ENCODE peak calls at places on chromosome 12, in ten cellular contexts. B, F, R, Q, Z, C, A, I, D and U are unnamed samples.

GRCh38 chr12:132277961-132278360 is 51.4 kb downstream of the GALNT9 start:
- DNase-seq in Z (no peak), D (no peak), C (no peak), A (no peak), R (no peak), F (no peak), I (no peak), B (no peak), Q (no peak), U (no peak)

GRCh38 chr12:108214486-108214885 is 85.4 kb downstream of the WSCD2 start:
- DNase-seq in D (peak; percentile 27), A (peak; percentile 16), Z (no peak), Q (peak; percentile 91), I (peak; percentile 7), F (no peak), R (no peak), C (peak; percentile 46), B (no peak), U (peak; percentile 72)

GRCh38 chr12:11687538-11687937 is 38.1 kb downstream of the ETV6 start:
- DNase-seq in Q (no peak), C (no peak), B (no peak), A (no peak), I (peak; percentile 59), R (no peak), Z (no peak), D (peak; percentile 17), F (no peak), U (no peak)

GRCh38 chr12:115147916-115148315 is 463.9 kb upstream of the TBX3 start:
- DNase-seq in D (no peak), Q (no peak), C (no peak), R (no peak), Z (no peak), A (no peak), F (no peak), I (no peak), B (no peak), U (no peak)

GRCh38 chr12:851343-851742 is 98.2 kb downstream of the RAD52 start:
- DNase-seq in Q (no peak), F (no peak), B (no peak), D (peak; percentile 62), A (peak; percentile 62), C (no peak), Z (no peak), R (no peak), I (peak; percentile 47), U (no peak)

GRCh38 chr12:108850854-108851573 is 6.4 kb downstream of the SSH1 start:
- DNase-seq in C (no peak), Q (no peak), I (peak; percentile 85), Z (no peak), D (peak; percentile 62), R (peak; percentile 76), F (peak; percentile 72), B (peak; percentile 57), A (peak; percentile 85), U (no peak)

GRCh38 chr12:121534495-121535148 is 46.2 kb downstream of the KDM2B start:
- DNase-seq in D (no peak), Z (no peak), R (no peak), B (no peak), F (no peak), I (no peak), A (no peak), C (peak; percentile 24), Q (no peak), U (no peak)

GRCh38 chr12:99549651-99550050 is 97.9 kb upstream of the GARIN6 start:
- DNase-seq in D (no peak), A (no peak), Q (no peak), I (no peak), B (no peak), F (no peak), R (no peak), C (no peak), Z (no peak), U (no peak)

GRCh38 chr12:50442178-50442908 is 41.7 kb downstream of the LARP4 start:
- DNase-seq in F (no peak), B (no peak), Q (no peak), C (no peak), I (no peak), A (no peak), R (no peak), Z (no peak), D (no peak), U (no peak)

GRCh38 chr12:2813573-2814185 is 1.2 kb downstream of the ITFG2 start:
- DNase-seq in R (peak; percentile 73), C (peak; percentile 37), Q (peak; percentile 56), F (no peak), Z (peak; percentile 42), I (peak; percentile 75), B (peak; percentile 44), A (peak; percentile 73), D (peak; percentile 84), U (no peak)

GRCh38 chr12:10196210-10196609 is 16.5 kb upstream of the GABARAPL1 start:
- DNase-seq in B (no peak), Z (no peak), C (no peak), Q (no peak), D (no peak), A (no peak), I (no peak), F (no peak), R (no peak), U (no peak)

GRCh38 chr12:43029971-43030370 is 440.4 kb upstream of the PRICKLE1 start:
- DNase-seq in A (no peak), I (peak; percentile 42), C (no peak), R (no peak), Z (no peak), Q (no peak), B (no peak), F (no peak), D (peak; percentile 13), U (no peak)

GRCh38 chr12:4780624-4781023 is 60.4 kb downstream of the GALNT8 start:
- DNase-seq in D (no peak), Z (no peak), B (peak; percentile 76), C (no peak), Q (no peak), R (no peak), A (no peak), I (no peak), F (no peak), U (no peak)

GRCh38 chr12:66717049-66717448 is 38.2 kb upstream of the GRIP1 start:
- DNase-seq in Z (no peak), B (no peak), F (no peak), D (no peak), Q (no peak), R (no peak), A (no peak), C (no peak), I (no peak), U (no peak)
- TF ChIP-seq CTCF in Z (no peak), B (no peak), F (no peak), D (no peak), Q (no peak), R (no peak), A (no peak), C (no peak), I (no peak), U (no peak)

GRCh38 chr12:49279706-49280159 is 14.9 kb downstream of the TUBA1C start:
- DNase-seq in B (no peak), F (no peak), D (no peak), A (no peak), Z (peak; percentile 46), Q (no peak), I (no peak), R (no peak), C (no peak), U (no peak)

GRCh38 chr12:49284672-49285071 is 10.3 kb upstream of the PRPH start:
- DNase-seq in F (no peak), R (no peak), Q (no peak), Z (no peak), I (no peak), D (no peak), A (no peak), B (no peak), C (no peak), U (no peak)

GRCh38 chr12:49287876-49288275 is 7.1 kb upstream of the PRPH start:
- DNase-seq in C (no peak), B (no peak), Z (no peak), F (no peak), I (no peak), D (no peak), Q (no peak), R (no peak), A (no peak), U (no peak)

GRCh38 chr12:49282302-49282701 is 12.6 kb upstream of the PRPH start:
- DNase-seq in Q (no peak), F (no peak), A (no peak), Z (no peak), I (no peak), R (no peak), B (no peak), D (no peak), C (no peak), U (no peak)

GRCh38 chr12:49283541-49284429 is 11.2 kb upstream of the PRPH start:
- DNase-seq in Q (no peak), R (peak; percentile 45), Z (no peak), I (no peak), D (no peak), A (no peak), B (no peak), F (no peak), C (no peak), U (no peak)
- TF ChIP-seq CTCF in Q (no peak), R (peak; percentile 73), Z (no peak), I (no peak), D (no peak), A (peak; percentile 25), B (no peak), F (no peak), C (no peak), U (no peak)

GRCh38 chr12:106032141-106032925 is 106.4 kb downstream of the NUAK1 start:
- DNase-seq in A (peak; percentile 19), B (no peak), D (no peak), C (no peak), Q (no peak), F (no peak), Z (no peak), R (no peak), I (no peak), U (no peak)
- TF ChIP-seq CTCF in A (no peak), B (no peak), D (peak; percentile 13), C (no peak), Q (no peak), F (peak; percentile 12), Z (no peak), R (no peak), I (no peak), U (no peak)

DNA sequence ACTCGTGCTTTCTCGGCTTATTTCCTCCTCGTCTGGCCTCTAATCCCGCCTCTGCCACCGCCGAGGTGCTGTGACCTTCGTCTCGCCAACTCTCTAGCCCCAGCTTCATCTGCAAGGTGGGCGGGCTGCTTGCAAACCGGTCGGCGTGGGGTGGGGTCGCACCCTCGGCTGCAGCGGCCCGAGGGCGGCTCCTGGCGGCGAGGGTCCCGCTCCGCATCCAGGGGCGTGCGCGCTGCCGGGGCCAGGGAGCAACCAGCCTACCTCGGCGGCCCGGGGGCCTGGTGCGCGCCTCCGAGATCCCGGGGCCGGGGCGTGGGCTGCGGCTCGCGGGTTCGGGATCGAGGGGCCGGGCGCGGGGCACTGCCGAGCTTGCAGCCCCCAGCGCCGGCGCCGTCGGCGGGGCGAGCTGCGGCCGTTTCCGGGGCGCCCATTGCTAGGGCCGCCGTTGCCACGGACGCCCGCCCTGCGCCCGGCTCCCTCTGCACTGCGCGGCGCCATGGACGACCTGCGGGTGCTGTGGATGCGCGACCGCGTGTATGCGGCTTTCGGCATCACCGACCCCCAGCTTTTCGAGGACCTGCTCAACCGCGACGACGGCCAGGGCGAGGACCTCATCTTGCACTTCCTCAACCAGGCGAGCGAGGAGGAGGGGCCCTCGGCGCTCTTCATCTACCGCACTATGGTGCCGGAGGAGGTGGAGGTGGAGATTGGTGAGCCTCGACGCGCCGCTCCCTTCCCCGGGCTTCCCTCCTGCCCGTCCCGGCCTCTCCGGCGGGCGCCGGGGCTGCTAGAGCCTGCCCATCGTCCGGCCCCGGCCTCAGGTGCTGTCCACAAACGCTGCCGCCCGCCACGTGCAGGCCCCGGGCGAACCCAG is at the start of gene DNAH10:
- DNase-seq in Z (peak; percentile 34), C (peak; percentile 16), A (no peak), B (no peak), F (no peak), D (peak; percentile 45), R (no peak), Q (peak; percentile 88), I (peak; percentile 26), U (peak; percentile 76)
- TF ChIP-seq CTCF in Z (peak; percentile 3), C (no peak), A (no peak), B (no peak), F (no peak), D (peak; percentile 21), R (no peak), Q (peak; percentile 41), I (peak; percentile 11), U (peak; percentile 73)